ENCODE peak calls at places on chromosomes 3 and 15, in five cellular contexts. F, Z, T, C and W are unnamed samples. For H3K27me3, the result is how much of the 10 kb centered on the place peaks cover.

GRCh38 chr3:58041182-58041825 is 33.1 kb downstream of the FLNB start:
- DNase-seq in T (no peak), Z (no peak), C (no peak), F (no peak), W (no peak)

GRCh38 chr3:40258555-40258954 is 51.0 kb upstream of the EIF1B start:
- DNase-seq in T (peak), C (no peak), Z (no peak), F (no peak), W (no peak)

GRCh38 chr15:33007295-33007855 is 187.1 kb downstream of the FMN1 start:
- DNase-seq in F (no peak), Z (no peak), C (no peak), T (peak), W (peak)

GRCh38 chr3:192875971-192876565 is 41.6 kb downstream of the MB21D2 start:
- DNase-seq in Z (no peak), C (no peak), T (no peak), F (no peak), W (no peak)

GRCh38 chr3:134250717-134251220 is at the start of gene RYK:
- DNase-seq in F (peak), Z (peak), C (peak), T (peak), W (no peak)

GRCh38 chr3:57556459-57557087 is 499 bp downstream of the PDE12 start:
- DNase-seq in T (no peak), Z (peak), F (peak), C (peak), W (no peak)

GRCh38 chr15:60444289-60444912 is 34.5 kb downstream of the ICE2 start:
- DNase-seq in C (no peak), T (no peak), Z (no peak), F (no peak), W (no peak)

GRCh38 chr15:84982301-84982920 is 755 bp downstream of the PDE8A start:
- DNase-seq in T (no peak), C (peak), F (peak), Z (peak), W (no peak)

GRCh38 chr3:71050133-71050520 is 533.4 kb downstream of the FOXP1 start:
- DNase-seq in F (no peak), Z (no peak), C (no peak), T (no peak), W (no peak)

GRCh38 chr3:155560135-155560534 is 184.7 kb downstream of the PLCH1 start:
- DNase-seq in T (no peak), Z (no peak), F (no peak), C (no peak), W (no peak)

GRCh38 chr15:51286816-51287215 is 51.6 kb downstream of the CYP19A1 start:
- DNase-seq in T (no peak), Z (no peak), F (no peak), C (no peak), W (no peak)

GRCh38 chr3:126358816-126359181 is 1.6 kb upstream of the KLF15 start:
- DNase-seq in C (no peak), T (no peak), Z (no peak), F (no peak), W (no peak)
- H3K27me3 ChIP-seq in C (under half), T (under half), Z (under half), F (under half), W (under half)

DNA sequence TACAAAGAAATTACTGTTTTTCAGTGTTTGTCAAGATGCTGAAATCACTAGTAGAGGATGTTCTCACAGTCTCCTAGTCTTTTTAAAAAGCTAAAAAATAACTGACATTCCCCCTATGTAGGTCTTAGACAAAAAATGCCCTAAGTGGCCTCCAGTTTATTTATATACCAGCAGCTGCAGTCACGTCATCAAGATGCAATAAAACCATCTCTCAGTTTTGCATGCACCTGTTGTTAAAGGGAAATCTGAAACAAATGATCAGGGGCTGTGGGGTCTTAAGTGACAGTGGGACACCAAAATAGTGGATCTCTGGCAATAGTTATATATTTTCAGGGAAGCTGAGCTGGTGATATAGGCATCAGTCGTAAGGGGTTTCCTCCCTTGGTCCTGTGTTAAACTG is 146.5 kb upstream of the ARPP21 start:
- DNase-seq in T (no peak), Z (no peak), C (no peak), F (no peak), W (no peak)
- H3K4me3 ChIP-seq in T (no peak), Z (no peak), C (no peak), F (no peak), W (no peak)

DNA sequence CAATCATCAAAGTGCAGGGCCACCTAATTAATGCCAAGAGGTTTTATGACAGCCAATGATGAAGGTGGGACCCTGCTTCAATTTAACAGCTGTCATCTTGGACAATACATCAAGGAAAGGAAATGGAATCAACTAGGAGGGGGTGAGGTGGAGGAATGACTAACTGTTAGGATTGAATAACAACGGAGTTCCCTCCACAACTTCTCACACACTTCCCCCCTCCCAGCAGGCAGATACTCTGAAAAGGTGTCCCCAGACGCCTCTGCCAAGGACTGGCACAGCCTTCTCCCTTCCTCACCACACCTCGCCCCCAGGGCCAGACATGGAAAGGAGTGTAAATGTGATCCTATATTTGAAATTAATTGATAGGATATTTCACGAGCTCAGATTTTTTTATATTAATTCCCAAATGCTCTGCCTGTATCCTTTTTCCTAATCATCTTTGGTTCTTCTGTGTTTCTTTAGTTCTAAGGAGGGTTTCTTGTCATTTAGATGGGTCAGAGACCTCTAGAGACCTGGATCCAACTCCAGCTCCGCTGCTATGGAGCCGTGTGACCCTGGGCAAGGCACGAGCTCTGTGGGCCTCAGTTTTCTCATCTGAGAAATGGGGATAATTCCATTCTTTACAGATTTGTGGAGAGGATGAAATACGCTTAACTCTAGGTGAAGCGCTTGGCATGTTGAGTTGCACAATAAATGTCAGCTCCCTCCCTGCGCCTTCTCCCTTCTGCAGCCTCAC is 1.1 kb downstream of the DCLK3 start:
- DNase-seq in C (no peak), Z (no peak), F (no peak), T (no peak), W (no peak)
- H3K27me3 ChIP-seq in C (under half), Z (under half), F (under half), T (half or more), W (under half)

GRCh38 chr3:33577173-33577572 is 137.0 kb upstream of the UBP1 start:
- DNase-seq in T (no peak), C (no peak), Z (no peak), F (no peak), W (no peak)

GRCh38 chr3:33577588-33577987 is 137.4 kb upstream of the UBP1 start:
- DNase-seq in Z (no peak), T (no peak), C (no peak), F (no peak), W (peak)

GRCh38 chr3:33578325-33579180 is 138.3 kb upstream of the UBP1 start:
- DNase-seq in F (no peak), Z (peak), C (no peak), T (no peak), W (no peak)

GRCh38 chr3:33579843-33580242 is 138.2 kb downstream of the CLASP2 start:
- DNase-seq in F (no peak), Z (no peak), T (no peak), C (no peak), W (no peak)

DNA sequence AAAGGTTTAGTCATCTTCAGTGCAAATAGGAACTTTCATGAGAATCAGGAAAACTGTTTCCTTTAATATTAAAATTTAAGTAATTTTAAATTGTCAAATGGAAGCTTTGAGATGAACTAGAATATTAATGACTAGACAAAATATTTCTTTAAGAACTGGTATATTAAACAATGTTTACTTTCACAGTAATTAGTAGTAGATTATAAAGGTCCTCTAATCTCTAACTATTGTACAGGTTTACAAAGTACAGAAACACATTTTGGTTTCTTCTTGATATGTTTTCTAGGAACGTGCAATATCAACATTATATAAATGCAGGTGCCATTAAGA is 138.9 kb downstream of the CLASP2 start:
- DNase-seq in F (no peak), Z (no peak), C (no peak), T (no peak), W (no peak)
- H3K4me3 ChIP-seq in F (no peak), Z (no peak), C (no peak), T (no peak), W (no peak)

GRCh38 chr3:130967281-130967680 is 59.3 kb downstream of the ASTE1 start:
- DNase-seq in Z (no peak), F (no peak), T (no peak), C (no peak), W (no peak)

GRCh38 chr3:130960139-130960779 is 66.4 kb downstream of the ASTE1 start:
- DNase-seq in T (no peak), F (no peak), Z (no peak), C (no peak), W (no peak)

GRCh38 chr3:130961458-130961857 is 65.2 kb downstream of the ASTE1 start:
- DNase-seq in F (no peak), C (no peak), T (no peak), Z (no peak), W (no peak)

GRCh38 chr3:130963444-130963843 is 63.2 kb downstream of the ASTE1 start:
- DNase-seq in Z (no peak), C (no peak), T (no peak), F (no peak), W (no peak)

GRCh38 chr3:130963878-130964277 is 62.7 kb downstream of the ASTE1 start:
- DNase-seq in C (no peak), Z (peak), F (no peak), T (peak), W (no peak)
- H3K27me3 ChIP-seq in C (under half), Z (under half), F (under half), T (under half), W (under half)

GRCh38 chr3:16849240-16849639 is 35.5 kb upstream of the PLCL2 start:
- DNase-seq in F (peak), T (no peak), Z (no peak), C (peak), W (no peak)
- H3K4me3 ChIP-seq in F (peak), T (no peak), Z (no peak), C (peak), W (no peak)